ENCODE peak calls at places on chromosomes 13 and 19, in four cellular contexts. L, P, U and A are unnamed samples.

GRCh38 chr19:19866599-19867248 is 1.0 kb downstream of the ZNF253 start:
- DNase-seq in L (peak), P (peak), U (peak), A (peak)

GRCh38 chr13:48489666-48490065 is 43.2 kb downstream of the RCBTB2 start:
- DNase-seq in L (no peak), P (no peak), U (no peak), A (no peak)

GRCh38 chr13:38868399-38868798 is 122.2 kb downstream of the STOML3 start:
- DNase-seq in L (no peak), P (no peak), U (no peak), A (no peak)

GRCh38 chr13:23455401-23456185 is 22.1 kb upstream of the SACS start:
- DNase-seq in L (no peak), P (no peak), U (no peak), A (no peak)

GRCh38 chr19:18520848-18521691 is 800 bp downstream of the ELL start:
- DNase-seq in L (no peak), P (no peak), U (no peak), A (no peak)

GRCh38 chr19:49213791-49214190 is 56.2 kb downstream of the TRPM4 start:
- DNase-seq in L (no peak), P (no peak), U (no peak), A (no peak)

GRCh38 chr19:27974082-27974513 is 1238.9 kb downstream of the UQCRFS1 start:
- DNase-seq in L (peak), P (no peak), U (peak), A (peak)

GRCh38 chr13:73481265-73481664 is 422.5 kb downstream of the KLF5 start:
- DNase-seq in L (no peak), P (no peak), U (no peak), A (no peak)

GRCh38 chr13:113407531-113408393 is 43.8 kb upstream of the GRTP1 start:
- DNase-seq in L (no peak), P (no peak), U (no peak), A (no peak)

GRCh38 chr19:11798391-11799296 is at the start of gene ZNF491:
- DNase-seq in L (no peak), P (peak), U (peak), A (peak)

GRCh38 chr19:11792942-11793341 is 5.4 kb upstream of the ZNF491 start:
- DNase-seq in L (no peak), P (no peak), U (no peak), A (no peak)

GRCh38 chr19:11797491-11797890 is 832 bp upstream of the ZNF491 start:
- DNase-seq in L (peak), P (no peak), U (peak), A (peak)
- TF ChIP-seq TCF12 in L (peak), P (peak), U (peak), A (no peak)

DNA sequence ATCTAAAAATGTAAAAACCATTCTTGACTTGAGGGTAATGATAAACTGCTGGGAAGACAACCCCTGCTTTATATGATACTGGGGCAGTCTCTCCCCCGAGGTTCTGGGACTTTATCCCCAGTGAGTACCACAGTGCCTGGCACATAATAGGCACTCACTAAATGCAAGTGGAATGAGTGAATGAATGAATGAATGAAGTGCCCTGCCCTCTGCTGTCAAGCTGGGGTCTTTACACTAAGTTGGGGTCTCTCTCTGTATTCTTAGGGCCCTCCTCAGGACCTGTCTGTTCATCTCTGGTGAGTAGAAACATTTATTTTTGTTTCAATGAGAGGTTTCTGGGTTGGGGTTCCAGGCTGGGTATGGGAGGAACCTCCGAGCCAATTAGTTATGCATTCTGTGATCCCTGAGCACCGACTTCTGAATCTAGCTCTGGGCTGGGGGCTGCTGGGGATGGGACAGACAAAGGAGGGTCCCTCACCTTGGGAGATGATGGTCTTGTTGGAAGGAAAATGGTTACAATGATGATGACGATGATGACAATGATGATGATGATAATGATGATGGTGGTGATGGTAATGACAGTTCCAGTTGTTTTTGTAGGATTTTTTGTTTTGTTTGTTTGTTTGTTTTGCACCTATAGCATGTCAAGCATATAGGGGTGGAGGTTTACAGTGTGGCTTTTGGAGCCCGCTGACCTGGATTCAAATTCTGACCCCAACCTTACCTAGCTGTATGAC is 44.3 kb upstream of the ADGRE1 start:
- DNase-seq in L (no peak), P (no peak), U (no peak), A (no peak)
- TF ChIP-seq TCF12 in L (no peak), P (no peak), U (no peak), A (no peak)

GRCh38 chr19:38975214-38975860 is at the start of gene FBXO17:
- DNase-seq in L (no peak), P (no peak), U (peak), A (peak)
- TF ChIP-seq TCF12 in L (no peak), P (no peak), U (no peak), A (no peak)

GRCh38 chr19:45553464-45553863 is 31.1 kb downstream of the OPA3 start:
- DNase-seq in L (no peak), P (peak), U (no peak), A (no peak)
- TF ChIP-seq TCF12 in L (no peak), P (peak), U (no peak), A (no peak)

GRCh38 chr13:42990991-42991891 is 800 bp downstream of the EPSTI1 start:
- DNase-seq in L (no peak), P (no peak), U (no peak), A (no peak)
- TF ChIP-seq TCF12 in L (no peak), P (no peak), U (no peak), A (no peak)

GRCh38 chr13:45833663-45834062 is 17.9 kb downstream of the SIAH3 start:
- DNase-seq in L (no peak), P (no peak), U (no peak), A (no peak)
- TF ChIP-seq TCF12 in L (no peak), P (no peak), U (peak), A (no peak)